ENCODE peak calls at places on chromosomes 5 and 9, in five cellular contexts. G, M, U, Q and F are unnamed samples.

GRCh38 chr9:132681561-132681960 is 11.3 kb downstream of the GTF3C4 start:
- DNase-seq in G (no peak), M (no peak), U (no peak), Q (no peak), F (no peak)

GRCh38 chr5:1668141-1668721 is 131.4 kb downstream of the MRPL36 start:
- DNase-seq in G (peak), M (no peak), U (no peak), Q (no peak), F (no peak)

GRCh38 chr5:132470596-132470995 is 20.0 kb downstream of the IRF1 start:
- DNase-seq in G (no peak), M (no peak), U (no peak), Q (no peak), F (no peak)

GRCh38 chr5:79200573-79201183 is 35.3 kb upstream of the JMY start:
- DNase-seq in G (no peak), M (no peak), U (peak), Q (no peak), F (no peak)

GRCh38 chr5:148107608-148108007 is 43.8 kb downstream of the SPINK5 start:
- DNase-seq in G (no peak), M (no peak), U (peak), Q (no peak), F (no peak)

GRCh38 chr5:45094876-45095275 is 286.1 kb downstream of the MRPS30 start:
- DNase-seq in G (no peak), M (no peak), U (peak), Q (no peak), F (no peak)

GRCh38 chr9:35067056-35067455 is 5.4 kb downstream of the VCP start:
- DNase-seq in G (no peak), M (no peak), U (no peak), Q (no peak), F (no peak)

GRCh38 chr5:5188377-5189020 is 48.4 kb downstream of the ADAMTS16 start:
- DNase-seq in G (no peak), M (no peak), U (no peak), Q (no peak), F (no peak)

GRCh38 chr5:5344606-5345005 is 77.9 kb upstream of the ICE1 start:
- DNase-seq in G (no peak), M (no peak), U (no peak), Q (no peak), F (no peak)

GRCh38 chr5:71887680-71888079 is 168.6 kb downstream of the CARTPT start:
- DNase-seq in G (no peak), M (no peak), U (peak), Q (peak), F (peak)

GRCh38 chr5:14115323-14115895 is 27.7 kb upstream of the TRIO start:
- DNase-seq in G (no peak), M (no peak), U (no peak), Q (no peak), F (no peak)

GRCh38 chr5:132437604-132438275 is 52.8 kb downstream of the IRF1 start:
- DNase-seq in G (peak), M (peak), U (no peak), Q (peak), F (peak)

GRCh38 chr5:111075520-111075919 is 4.0 kb downstream of the TSLP start:
- DNase-seq in G (no peak), M (no peak), U (no peak), Q (peak), F (peak)

GRCh38 chr5:91332267-91333044 is 50.7 kb downstream of the ARRDC3 start:
- DNase-seq in G (no peak), M (no peak), U (peak), Q (no peak), F (no peak)

GRCh38 chr5:174307031-174307408 is 261.5 kb downstream of the NSG2 start:
- DNase-seq in G (peak), M (no peak), U (no peak), Q (no peak), F (no peak)

GRCh38 chr5:114789773-114790402 is 379.8 kb downstream of the TRIM36 start:
- DNase-seq in G (no peak), M (no peak), U (peak), Q (peak), F (no peak)

GRCh38 chr5:179533024-179533423 is 17.3 kb upstream of the RUFY1 start:
- DNase-seq in G (no peak), M (no peak), U (no peak), Q (no peak), F (no peak)